ENCODE peak calls at places on chromosomes 1 and 21, in five cellular contexts. C, O, H, Q and U are unnamed samples.

GRCh38 chr21:33984021-33984481 is 68.4 kb upstream of the ATP5PO start:
- DNase-seq in C (no peak), O (no peak), H (peak), Q (no peak), U (no peak)

GRCh38 chr1:19582318-19582717 is 61.8 kb upstream of the NBL1 start:
- DNase-seq in C (peak), O (no peak), H (peak), Q (peak), U (peak)

GRCh38 chr1:29514361-29515187 is 278.3 kb downstream of the PTPRU start:
- DNase-seq in C (no peak), O (no peak), H (no peak), Q (no peak), U (no peak)

GRCh38 chr1:7403265-7404045 is 367.6 kb upstream of the VAMP3 start:
- DNase-seq in C (no peak), O (no peak), H (peak), Q (no peak), U (peak)

GRCh38 chr1:219990782-219991510 is 55.4 kb downstream of the EPRS1 start:
- DNase-seq in C (no peak), O (no peak), H (no peak), Q (peak), U (peak)

GRCh38 chr1:81848880-81849500 is 48.3 kb downstream of the ADGRL2 start:
- DNase-seq in C (no peak), O (no peak), H (no peak), Q (no peak), U (peak)

GRCh38 chr1:112849967-112850641 is 105.9 kb downstream of the SLC16A1 start:
- DNase-seq in C (peak), O (no peak), H (no peak), Q (no peak), U (peak)

GRCh38 chr1:158145173-158145719 is 35.4 kb upstream of the CD1D start:
- DNase-seq in C (peak), O (peak), H (no peak), Q (peak), U (no peak)

GRCh38 chr1:224879404-224879803 is 50.1 kb upstream of the DNAH14 start:
- DNase-seq in C (no peak), O (peak), H (no peak), Q (peak), U (no peak)

GRCh38 chr1:64906447-64906846 is 59.9 kb downstream of the JAK1 start:
- DNase-seq in C (no peak), O (no peak), H (no peak), Q (no peak), U (no peak)

GRCh38 chr1:214022229-214022791 is 34.5 kb downstream of the PROX1 start:
- DNase-seq in C (no peak), O (no peak), H (no peak), Q (no peak), U (no peak)

GRCh38 chr21:39885119-39885848 is 18.0 kb downstream of the PCP4 start:
- DNase-seq in C (peak), O (no peak), H (no peak), Q (no peak), U (peak)

GRCh38 chr1:169110265-169110664 is 3.8 kb downstream of the ATP1B1 start:
- DNase-seq in C (no peak), O (no peak), H (no peak), Q (no peak), U (no peak)